ENCODE peak calls at places on chromosomes 6 and 20, in six cellular contexts. L, F, U, W, R and S are unnamed samples.
A peak's percentile ranks its signal among the peaks of the same experiment; 100 is the strongest.

GRCh38 chr20:48035961-48036731 is 250.9 kb upstream of the SULF2 start:
- DNase-seq in F (no peak), U (no peak), L (no peak), R (no peak), W (no peak), S (no peak)

GRCh38 chr6:169881976-169882375 is 130.6 kb downstream of the ERMARD start:
- DNase-seq in W (peak; percentile 20), F (no peak), R (no peak), U (no peak), L (no peak), S (no peak)

GRCh38 chr6:83270971-83271714 is 78.0 kb downstream of the RWDD2A start:
- DNase-seq in F (no peak), L (no peak), R (no peak), W (no peak), U (no peak), S (no peak)

GRCh38 chr6:156899532-156899931 is 122.4 kb downstream of the ARID1B start:
- DNase-seq in L (no peak), U (no peak), F (no peak), W (no peak), R (no peak), S (no peak)

GRCh38 chr6:21396313-21396712 is 197.2 kb upstream of the SOX4 start:
- DNase-seq in L (no peak), R (no peak), F (no peak), U (no peak), W (no peak), S (no peak)

GRCh38 chr6:151847064-151847463 is 39.6 kb downstream of the ESR1 start:
- DNase-seq in F (no peak), L (no peak), R (no peak), W (no peak), U (peak; percentile 10), S (peak; percentile 46)

GRCh38 chr6:151196571-151196970 is 43.2 kb upstream of the AKAP12 start:
- DNase-seq in R (no peak), U (peak; percentile 20), W (no peak), F (no peak), L (peak; percentile 79), S (peak; percentile 73)

GRCh38 chr6:65299236-65299635 is 407.8 kb downstream of the EYS start:
- DNase-seq in F (no peak), U (no peak), L (no peak), R (no peak), W (no peak), S (no peak)

GRCh38 chr6:136158398-136158797 is 91.7 kb downstream of the MTFR2 start:
- DNase-seq in W (no peak), U (peak; percentile 80), L (peak; percentile 87), F (no peak), R (no peak), S (peak; percentile 91)

GRCh38 chr20:10565191-10565921 is 108.4 kb downstream of the JAG1 start:
- DNase-seq in R (no peak), L (no peak), U (no peak), W (no peak), F (no peak), S (peak; percentile 16)

GRCh38 chr6:90204327-90204726 is 92.3 kb downstream of the BACH2 start:
- DNase-seq in W (no peak), U (no peak), L (no peak), R (no peak), F (no peak), S (no peak)

GRCh38 chr20:2751347-2751867 is 49.0 kb downstream of the CPXM1 start:
- DNase-seq in W (no peak), U (no peak), L (no peak), F (no peak), R (no peak), S (no peak)

GRCh38 chr6:12112540-12113189 is 100.6 kb downstream of the HIVEP1 start:
- DNase-seq in U (no peak), W (no peak), F (no peak), R (no peak), L (no peak), S (peak; percentile 42)

GRCh38 chr6:153146413-153146812 is 15.3 kb upstream of the RGS17 start:
- DNase-seq in R (no peak), L (no peak), F (no peak), U (no peak), W (no peak), S (no peak)

GRCh38 chr6:157325069-157325805 is 1.9 kb upstream of the TMEM242 start:
- DNase-seq in R (no peak), L (no peak), W (no peak), F (no peak), U (no peak), S (no peak)

GRCh38 chr20:33299111-33299603 is 16.1 kb downstream of the BPIFB1 start:
- DNase-seq in F (peak; percentile 79), L (peak; percentile 27), W (peak; percentile 91), U (peak; percentile 64), R (peak; percentile 89), S (peak; percentile 86)

GRCh38 chr6:161009991-161010390 is 18.4 kb downstream of the MAP3K4 start:
- DNase-seq in W (no peak), U (no peak), L (no peak), R (no peak), F (no peak), S (no peak)

GRCh38 chr20:33674294-33675126 is at the start of gene NECAB3:
- DNase-seq in F (peak; percentile 56), R (peak; percentile 91), U (peak; percentile 83), L (peak; percentile 90), W (peak; percentile 95), S (peak; percentile 94)

GRCh38 chr6:41561386-41561785 is 15.2 kb downstream of the FOXP4 start:
- DNase-seq in R (no peak), L (no peak), F (no peak), W (no peak), U (no peak), S (no peak)

GRCh38 chr6:62446647-62447316 is 160.8 kb upstream of the KHDRBS2 start:
- DNase-seq in F (no peak), W (no peak), R (no peak), U (no peak), L (no peak), S (no peak)

GRCh38 chr20:63501818-63502670 is 3.2 kb upstream of the EEF1A2 start:
- DNase-seq in U (no peak), F (peak; percentile 2), L (no peak), W (no peak), R (peak; percentile 92), S (peak; percentile 80)

GRCh38 chr20:13341737-13342393 is 120.8 kb downstream of the ISM1 start:
- DNase-seq in R (no peak), U (no peak), W (no peak), F (no peak), L (no peak), S (no peak)

GRCh38 chr20:61930776-61931475 is 134.8 kb downstream of the TAF4 start:
- DNase-seq in L (peak; percentile 9), U (no peak), W (peak; percentile 39), R (no peak), F (no peak), S (no peak)

GRCh38 chr20:45998337-45998736 is 10.4 kb upstream of the MMP9 start:
- DNase-seq in R (no peak), W (no peak), L (no peak), F (no peak), U (no peak), S (no peak)

GRCh38 chr6:26553739-26554668 is 15.8 kb downstream of the HMGN4 start:
- DNase-seq in U (peak; percentile 78), R (peak; percentile 69), F (peak; percentile 76), L (peak; percentile 81), W (peak; percentile 83), S (peak; percentile 75)

GRCh38 chr6:116556065-116556464 is 2.5 kb downstream of the CALHM4 start:
- DNase-seq in R (no peak), W (no peak), F (no peak), U (no peak), L (no peak), S (no peak)

GRCh38 chr6:45416700-45417099 is 39.0 kb upstream of the SUPT3H start:
- DNase-seq in L (no peak), U (no peak), F (no peak), W (no peak), R (no peak), S (no peak)

GRCh38 chr6:160238786-160239751 is 19.6 kb downstream of the SLC22A2 start:
- DNase-seq in U (peak; percentile 62), F (no peak), W (no peak), R (no peak), L (no peak), S (no peak)

GRCh38 chr20:23340524-23340923 is 10.1 kb upstream of the NXT1 start:
- DNase-seq in R (peak; percentile 26), F (peak; percentile 26), L (peak; percentile 45), W (no peak), U (peak; percentile 55), S (peak; percentile 78)

GRCh38 chr6:160088069-160088773 is 33.4 kb upstream of the SLC22A1 start:
- DNase-seq in U (peak; percentile 80), W (no peak), L (peak; percentile 83), F (no peak), R (peak; percentile 43), S (peak; percentile 75)

GRCh38 chr20:57792386-57793095 is 82.7 kb upstream of the PMEPA1 start:
- DNase-seq in R (no peak), L (no peak), U (no peak), W (no peak), F (no peak), S (no peak)

GRCh38 chr6:163436843-163437242 is 22.3 kb downstream of the QKI start:
- DNase-seq in L (no peak), U (no peak), W (no peak), F (no peak), R (no peak), S (no peak)
- H3K4me1 ChIP-seq in L (peaks cover 5% of the 10 kb centered on the region), U (peaks cover 13% of the 10 kb centered on the region), W (peaks cover 13% of the 10 kb centered on the region), F (peaks cover 11% of the 10 kb centered on the region), R (peaks cover 11% of the 10 kb centered on the region), S (peaks cover 5% of the 10 kb centered on the region)

GRCh38 chr6:148590881-148591280 is 155.9 kb upstream of the UST start:
- DNase-seq in R (peak; percentile 52), L (no peak), W (no peak), U (no peak), F (no peak), S (no peak)
- H3K9me3 ChIP-seq in R (no peaks in the 10 kb centered on the region), L (no peaks in the 10 kb centered on the region), W (no peaks in the 10 kb centered on the region), U (no peaks in the 10 kb centered on the region), F (no peaks in the 10 kb centered on the region), S (no peaks in the 10 kb centered on the region)

DNA sequence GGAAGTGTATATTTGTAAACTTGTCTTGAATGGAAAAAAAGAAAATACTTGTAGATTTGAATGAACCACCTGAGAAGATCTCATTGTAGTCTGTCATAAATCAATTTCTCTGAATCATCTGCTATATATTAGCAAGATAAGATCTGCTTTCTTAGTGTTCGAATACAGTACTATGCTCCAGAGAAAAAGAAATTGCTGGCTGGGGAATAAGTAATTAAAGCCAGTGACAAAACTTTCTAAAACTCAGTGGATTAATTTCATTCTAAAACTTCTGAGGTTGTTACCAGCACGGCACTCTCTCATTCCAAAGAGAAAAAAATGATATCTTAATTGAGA is 22.4 kb upstream of the MROH8 start:
- DNase-seq in R (no peak), W (no peak), U (no peak), L (no peak), F (no peak), S (no peak)
- H3K27ac ChIP-seq in R (no peak overlapping the region), W (no peak overlapping the region), U (no peak overlapping the region), L (no peak overlapping the region), F (no peak overlapping the region), S (no peak overlapping the region)

GRCh38 chr20:50550531-50550930 is 40.3 kb downstream of the PTPN1 start:
- DNase-seq in F (no peak), W (no peak), R (no peak), U (no peak), L (no peak), S (no peak)
- H3K4me1 ChIP-seq in F (peaks cover 27% of the 10 kb centered on the region), W (no peaks in the 10 kb centered on the region), R (no peaks in the 10 kb centered on the region), U (peaks cover 5% of the 10 kb centered on the region), L (peaks cover 8% of the 10 kb centered on the region), S (peaks cover 7% of the 10 kb centered on the region)

GRCh38 chr6:4808396-4808795 is 32.2 kb downstream of the CDYL start:
- DNase-seq in L (no peak), U (no peak), R (no peak), F (no peak), W (no peak), S (no peak)
- H3K9me3 ChIP-seq in L (no peaks in the 10 kb centered on the region), U (no peaks in the 10 kb centered on the region), R (peaks cover 6% of the 10 kb centered on the region), F (no peaks in the 10 kb centered on the region), W (no peaks in the 10 kb centered on the region), S (no peaks in the 10 kb centered on the region)